ENCODE peak calls at places on chromosomes 5 and 9, in five cellular contexts. U, T, I, X and N are unnamed samples.
A peak's percentile ranks its signal among the peaks of the same experiment; 100 is the strongest.

GRCh38 chr5:178895615-178896571 is at the start of gene ZFP2:
- DNase-seq in U (peak; percentile 76), I (peak; percentile 42), X (peak; percentile 8), T (peak; percentile 38), N (peak; percentile 91)

GRCh38 chr5:94276751-94277150 is 341.7 kb downstream of the KIAA0825 start:
- DNase-seq in I (no peak), T (no peak), X (no peak), U (peak; percentile 71), N (no peak)

GRCh38 chr9:133822439-133823065 is 84.4 kb upstream of the SARDH start:
- DNase-seq in U (no peak), I (no peak), T (no peak), X (no peak), N (no peak)

GRCh38 chr5:125042243-125042887 is 295.9 kb upstream of the ZNF608 start:
- DNase-seq in T (no peak), X (no peak), I (peak; percentile 80), U (peak; percentile 22), N (no peak)

GRCh38 chr5:39578887-39579497 is 154.2 kb upstream of the DAB2 start:
- DNase-seq in X (no peak), T (no peak), I (peak; percentile 6), U (peak; percentile 52), N (no peak)

GRCh38 chr5:33734541-33734940 is 157.2 kb downstream of the ADAMTS12 start:
- DNase-seq in U (peak; percentile 30), T (no peak), X (no peak), I (peak; percentile 62), N (no peak)

GRCh38 chr5:176337913-176338312 is 23.7 kb downstream of the KIAA1191 start:
- DNase-seq in I (no peak), T (no peak), U (no peak), X (no peak), N (no peak)

GRCh38 chr9:3880851-3881250 is 355.1 kb upstream of the RFX3 start:
- DNase-seq in I (peak; percentile 99), T (no peak), X (no peak), U (peak; percentile 98), N (no peak)

GRCh38 chr5:154202379-154203260 is 12.1 kb downstream of the GALNT10 start:
- DNase-seq in T (no peak), I (no peak), X (no peak), U (no peak), N (no peak)

GRCh38 chr9:96567203-96567700 is 52.4 kb downstream of the CDC14B start:
- DNase-seq in X (no peak), I (no peak), T (no peak), U (peak; percentile 70), N (no peak)

GRCh38 chr5:6943749-6944148 is 230.5 kb downstream of the TENT4A start:
- DNase-seq in I (no peak), T (no peak), X (no peak), U (no peak), N (no peak)

GRCh38 chr5:168291281-168291960 is at the start of gene WWC1:
- DNase-seq in I (no peak), T (no peak), X (no peak), U (peak; percentile 77), N (peak; percentile 92)

GRCh38 chr9:33510264-33511183 is 13.5 kb upstream of the ANKRD18B start:
- DNase-seq in U (peak; percentile 82), T (peak; percentile 52), I (peak; percentile 42), X (peak; percentile 46), N (peak; percentile 93)

GRCh38 chr9:88418715-88419540 is 30.7 kb downstream of the SPIN1 start:
- DNase-seq in T (no peak), I (peak; percentile 56), X (no peak), U (peak; percentile 25), N (no peak)

GRCh38 chr5:39656600-39656999 is 231.8 kb upstream of the DAB2 start:
- DNase-seq in T (no peak), X (no peak), U (no peak), I (no peak), N (no peak)

GRCh38 chr9:115422932-115423440 is 305.0 kb upstream of the TNC start:
- DNase-seq in U (no peak), T (peak; percentile 21), X (no peak), I (no peak), N (no peak)

GRCh38 chr5:111997308-111998159 is 240.5 kb upstream of the NREP start:
- DNase-seq in X (no peak), T (no peak), U (peak; percentile 100), I (peak; percentile 100), N (peak; percentile 26)

GRCh38 chr5:34460496-34460895 is 195.6 kb upstream of the RAI14 start:
- DNase-seq in U (peak; percentile 70), T (no peak), I (peak; percentile 11), X (no peak), N (no peak)

GRCh38 chr9:101625871-101626270 is 31.1 kb upstream of the PPP3R2 start:
- DNase-seq in I (no peak), X (no peak), U (peak; percentile 31), T (no peak), N (no peak)

GRCh38 chr9:70868661-70869652 is 252.5 kb downstream of the TRPM3 start:
- DNase-seq in X (no peak), I (peak; percentile 12), T (no peak), U (no peak), N (no peak)

GRCh38 chr9:89999534-90000370 is 394.9 kb downstream of the GADD45G start:
- DNase-seq in I (peak; percentile 53), T (peak; percentile 75), U (peak; percentile 65), X (no peak), N (peak; percentile 51)

GRCh38 chr9:87198716-87199115 is 251.4 kb upstream of the GAS1 start:
- DNase-seq in U (peak; percentile 83), I (peak; percentile 45), T (no peak), X (no peak), N (no peak)

GRCh38 chr9:34984049-34984448 is 5.5 kb upstream of the DNAJB5 start:
- DNase-seq in X (no peak), T (no peak), I (no peak), U (peak; percentile 55), N (no peak)
- H3K27ac ChIP-seq in X (no peak overlapping the region), T (no peak overlapping the region), I (no peak overlapping the region), U (no peak overlapping the region), N (no peak overlapping the region)

DNA sequence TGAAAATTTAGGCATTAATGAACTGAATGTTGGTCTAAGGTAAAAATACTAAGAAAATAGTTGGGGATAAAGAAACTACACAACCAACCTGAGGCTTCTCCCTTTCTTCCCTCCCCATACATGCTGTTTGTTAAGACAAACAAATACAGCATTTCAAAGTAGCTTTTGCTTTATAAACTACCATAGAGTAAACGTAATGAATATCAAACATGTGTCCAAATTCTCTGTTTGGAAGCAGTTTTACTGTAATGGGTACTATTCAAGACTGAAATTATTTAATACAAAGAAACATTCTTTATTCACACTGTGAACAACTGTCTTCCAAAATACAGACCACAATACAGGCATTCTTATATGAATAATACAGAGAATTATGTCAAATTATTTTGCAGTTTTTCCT is 52.0 kb downstream of the SLC44A1 start:
- DNase-seq in I (no peak), X (no peak), U (no peak), T (no peak), N (no peak)
- H3K27ac ChIP-seq in I (peak overlapping the region; percentile 86), X (peak overlapping the region; percentile 89), U (peak overlapping the region; percentile 97), T (peak overlapping the region; percentile 30), N (no peak overlapping the region)

DNA sequence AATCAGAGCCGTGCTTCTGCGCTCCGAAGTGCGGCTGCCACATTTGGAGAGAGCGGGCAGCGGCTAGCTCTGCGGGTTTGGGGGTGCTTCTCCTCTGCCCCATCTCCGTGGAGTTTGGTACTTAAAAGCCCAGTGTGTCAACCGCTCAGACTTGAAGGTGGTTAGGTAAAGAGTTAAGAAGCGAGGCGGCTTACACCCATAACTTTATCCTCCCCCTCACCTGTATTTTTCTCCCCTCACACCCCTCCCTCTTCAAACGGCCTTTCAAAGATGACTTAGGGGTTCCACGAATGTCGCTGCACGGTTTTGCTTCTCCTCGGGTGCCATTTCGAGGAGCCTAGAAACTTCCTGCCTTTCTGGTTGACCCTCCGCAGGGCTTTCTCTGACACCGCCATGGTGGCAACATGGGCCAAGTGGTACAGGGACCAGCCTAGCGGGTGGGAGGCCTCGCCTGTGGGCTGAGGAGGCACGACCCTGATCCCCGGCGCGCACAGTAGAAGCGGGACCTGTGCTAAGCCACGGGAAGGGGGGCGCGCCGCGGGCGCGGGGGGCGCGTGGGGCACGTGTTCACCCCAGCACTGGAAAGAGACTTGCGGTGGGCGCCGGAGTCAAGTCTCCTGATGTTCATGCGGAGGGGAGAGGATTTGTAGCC is 31.8 kb upstream of the NFIB start:
- DNase-seq in I (no peak), X (no peak), T (no peak), U (no peak), N (peak; percentile 86)
- H3K27ac ChIP-seq in I (no peak overlapping the region), X (no peak overlapping the region), T (peak overlapping the region; percentile 92), U (no peak overlapping the region), N (peak overlapping the region; percentile 72)

GRCh38 chr5:73892806-73893205 is 266.8 kb downstream of the ARHGEF28 start:
- DNase-seq in U (peak; percentile 96), I (peak; percentile 94), X (no peak), T (no peak), N (no peak)
- H3K27ac ChIP-seq in U (peak overlapping the region; percentile 87), I (peak overlapping the region; percentile 43), X (no peak overlapping the region), T (no peak overlapping the region), N (no peak overlapping the region)

GRCh38 chr9:14270358-14271077 is 43.4 kb downstream of the NFIB start:
- DNase-seq in X (no peak), T (no peak), U (peak; percentile 30), I (peak; percentile 57), N (no peak)
- H3K27ac ChIP-seq in X (peak overlapping the region; percentile 22), T (no peak overlapping the region), U (no peak overlapping the region), I (no peak overlapping the region), N (no peak overlapping the region)